ENCODE peak calls at places on chromosomes 11 and 22, in seven cellular contexts. One of them, this sample, is unnamed.

GRCh38 chr11:17596310-17596669 is 49.2 kb downstream of the OTOG start:
- DNase-seq in SW 1271: no peak
- DNase-seq in stimulated activated CD4-positive, alpha-beta T cell treated with anti-CD3 and anti-CD28 coated beads, Interleukin-4, amount 100 ng/mL, for 1 hour: no peak
- DNase-seq in hippocampal formation: no peak
- DNase-seq in stomach: no peak
- DNase-seq in activated CD4-positive, alpha-beta T cell treated with anti-CD3 and anti-CD28 coated beads for 1 hour: peak
- DNase-seq in EH: no peak
- DNase-seq in this sample: no peak

GRCh38 chr11:96157517-96157873 is 185.5 kb downstream of the MAML2 start:
- DNase-seq in SW 1271: no peak
- DNase-seq in stimulated activated CD4-positive, alpha-beta T cell treated with anti-CD3 and anti-CD28 coated beads, Interleukin-4, amount 100 ng/mL, for 1 hour: no peak
- DNase-seq in hippocampal formation: no peak
- DNase-seq in stomach: no peak
- DNase-seq in activated CD4-positive, alpha-beta T cell treated with anti-CD3 and anti-CD28 coated beads for 1 hour: no peak
- DNase-seq in EH: no peak
- DNase-seq in this sample: no peak

GRCh38 chr11:14451825-14452224 is 47.8 kb downstream of the COPB1 start:
- DNase-seq in SW 1271: no peak
- DNase-seq in stimulated activated CD4-positive, alpha-beta T cell treated with anti-CD3 and anti-CD28 coated beads, Interleukin-4, amount 100 ng/mL, for 1 hour: no peak
- DNase-seq in hippocampal formation: no peak
- DNase-seq in stomach: no peak
- DNase-seq in activated CD4-positive, alpha-beta T cell treated with anti-CD3 and anti-CD28 coated beads for 1 hour: no peak
- DNase-seq in EH: peak
- DNase-seq in this sample: no peak

GRCh38 chr11:12785901-12786300 is 111.7 kb downstream of the TEAD1 start:
- DNase-seq in SW 1271: no peak
- DNase-seq in stimulated activated CD4-positive, alpha-beta T cell treated with anti-CD3 and anti-CD28 coated beads, Interleukin-4, amount 100 ng/mL, for 1 hour: no peak
- DNase-seq in hippocampal formation: no peak
- DNase-seq in stomach: no peak
- DNase-seq in activated CD4-positive, alpha-beta T cell treated with anti-CD3 and anti-CD28 coated beads for 1 hour: no peak
- DNase-seq in EH: no peak
- DNase-seq in this sample: no peak

GRCh38 chr11:11171854-11172253 is 181.2 kb downstream of the CSNK2A3 start:
- DNase-seq in SW 1271: no peak
- DNase-seq in stimulated activated CD4-positive, alpha-beta T cell treated with anti-CD3 and anti-CD28 coated beads, Interleukin-4, amount 100 ng/mL, for 1 hour: no peak
- DNase-seq in hippocampal formation: no peak
- DNase-seq in stomach: no peak
- DNase-seq in activated CD4-positive, alpha-beta T cell treated with anti-CD3 and anti-CD28 coated beads for 1 hour: no peak
- DNase-seq in EH: peak
- DNase-seq in this sample: no peak

GRCh38 chr11:123580557-123581275 is 73.7 kb downstream of the SCN3B start:
- DNase-seq in SW 1271: no peak
- DNase-seq in stimulated activated CD4-positive, alpha-beta T cell treated with anti-CD3 and anti-CD28 coated beads, Interleukin-4, amount 100 ng/mL, for 1 hour: peak
- DNase-seq in hippocampal formation: peak
- DNase-seq in stomach: peak
- DNase-seq in activated CD4-positive, alpha-beta T cell treated with anti-CD3 and anti-CD28 coated beads for 1 hour: peak
- DNase-seq in EH: peak
- DNase-seq in this sample: peak

GRCh38 chr11:24622262-24622661 is 125.4 kb downstream of the LUZP2 start:
- DNase-seq in SW 1271: no peak
- DNase-seq in stimulated activated CD4-positive, alpha-beta T cell treated with anti-CD3 and anti-CD28 coated beads, Interleukin-4, amount 100 ng/mL, for 1 hour: no peak
- DNase-seq in hippocampal formation: no peak
- DNase-seq in stomach: no peak
- DNase-seq in activated CD4-positive, alpha-beta T cell treated with anti-CD3 and anti-CD28 coated beads for 1 hour: no peak
- DNase-seq in EH: no peak
- DNase-seq in this sample: no peak

GRCh38 chr22:16960220-16960883 is 47.7 kb downstream of the GAB4 start:
- DNase-seq in SW 1271: no peak
- DNase-seq in stimulated activated CD4-positive, alpha-beta T cell treated with anti-CD3 and anti-CD28 coated beads, Interleukin-4, amount 100 ng/mL, for 1 hour: no peak
- DNase-seq in hippocampal formation: no peak
- DNase-seq in stomach: no peak
- DNase-seq in activated CD4-positive, alpha-beta T cell treated with anti-CD3 and anti-CD28 coated beads for 1 hour: no peak
- DNase-seq in EH: no peak
- DNase-seq in this sample: peak

GRCh38 chr11:69430566-69430965 is 50.9 kb upstream of the LINC01488 start:
- DNase-seq in SW 1271: no peak
- DNase-seq in stimulated activated CD4-positive, alpha-beta T cell treated with anti-CD3 and anti-CD28 coated beads, Interleukin-4, amount 100 ng/mL, for 1 hour: no peak
- DNase-seq in hippocampal formation: no peak
- DNase-seq in stomach: no peak
- DNase-seq in activated CD4-positive, alpha-beta T cell treated with anti-CD3 and anti-CD28 coated beads for 1 hour: no peak
- DNase-seq in EH: peak
- DNase-seq in this sample: no peak

GRCh38 chr22:39839198-39839597 is 54.4 kb downstream of the ENTHD1 start:
- DNase-seq in SW 1271: no peak
- DNase-seq in stimulated activated CD4-positive, alpha-beta T cell treated with anti-CD3 and anti-CD28 coated beads, Interleukin-4, amount 100 ng/mL, for 1 hour: no peak
- DNase-seq in hippocampal formation: no peak
- DNase-seq in stomach: no peak
- DNase-seq in activated CD4-positive, alpha-beta T cell treated with anti-CD3 and anti-CD28 coated beads for 1 hour: no peak
- DNase-seq in EH: no peak
- DNase-seq in this sample: no peak

GRCh38 chr11:73363147-73363546 is 13.1 kb upstream of the RELT start:
- DNase-seq in SW 1271: no peak
- DNase-seq in stimulated activated CD4-positive, alpha-beta T cell treated with anti-CD3 and anti-CD28 coated beads, Interleukin-4, amount 100 ng/mL, for 1 hour: no peak
- DNase-seq in hippocampal formation: no peak
- DNase-seq in stomach: no peak
- DNase-seq in activated CD4-positive, alpha-beta T cell treated with anti-CD3 and anti-CD28 coated beads for 1 hour: no peak
- DNase-seq in EH: no peak
- DNase-seq in this sample: no peak

GRCh38 chr11:8636127-8636526 is 42.1 kb upstream of the STK33 start:
- DNase-seq in SW 1271: no peak
- DNase-seq in stimulated activated CD4-positive, alpha-beta T cell treated with anti-CD3 and anti-CD28 coated beads, Interleukin-4, amount 100 ng/mL, for 1 hour: no peak
- DNase-seq in hippocampal formation: no peak
- DNase-seq in stomach: no peak
- DNase-seq in activated CD4-positive, alpha-beta T cell treated with anti-CD3 and anti-CD28 coated beads for 1 hour: no peak
- DNase-seq in EH: no peak
- DNase-seq in this sample: no peak

GRCh38 chr11:91243630-91244029 is 981.0 kb upstream of the FAT3 start:
- DNase-seq in SW 1271: no peak
- DNase-seq in stimulated activated CD4-positive, alpha-beta T cell treated with anti-CD3 and anti-CD28 coated beads, Interleukin-4, amount 100 ng/mL, for 1 hour: no peak
- DNase-seq in hippocampal formation: no peak
- DNase-seq in stomach: no peak
- DNase-seq in activated CD4-positive, alpha-beta T cell treated with anti-CD3 and anti-CD28 coated beads for 1 hour: no peak
- DNase-seq in EH: peak
- DNase-seq in this sample: no peak

GRCh38 chr11:36376315-36376887 is 80.3 kb downstream of the PRR5L start:
- DNase-seq in SW 1271: no peak
- DNase-seq in stimulated activated CD4-positive, alpha-beta T cell treated with anti-CD3 and anti-CD28 coated beads, Interleukin-4, amount 100 ng/mL, for 1 hour: no peak
- DNase-seq in hippocampal formation: no peak
- DNase-seq in stomach: peak
- DNase-seq in activated CD4-positive, alpha-beta T cell treated with anti-CD3 and anti-CD28 coated beads for 1 hour: no peak
- DNase-seq in EH: peak
- DNase-seq in this sample: no peak

GRCh38 chr11:69160296-69161116 is 4.8 kb downstream of the SMIM38 start:
- DNase-seq in SW 1271: no peak
- DNase-seq in stimulated activated CD4-positive, alpha-beta T cell treated with anti-CD3 and anti-CD28 coated beads, Interleukin-4, amount 100 ng/mL, for 1 hour: no peak
- DNase-seq in hippocampal formation: no peak
- DNase-seq in stomach: no peak
- DNase-seq in activated CD4-positive, alpha-beta T cell treated with anti-CD3 and anti-CD28 coated beads for 1 hour: no peak
- DNase-seq in EH: no peak
- DNase-seq in this sample: no peak

GRCh38 chr22:22903355-22903777 is 15.8 kb downstream of the IGLL5 start:
- DNase-seq in SW 1271: no peak
- DNase-seq in stimulated activated CD4-positive, alpha-beta T cell treated with anti-CD3 and anti-CD28 coated beads, Interleukin-4, amount 100 ng/mL, for 1 hour: no peak
- DNase-seq in hippocampal formation: no peak
- DNase-seq in stomach: no peak
- DNase-seq in activated CD4-positive, alpha-beta T cell treated with anti-CD3 and anti-CD28 coated beads for 1 hour: no peak
- DNase-seq in EH: no peak
- DNase-seq in this sample: no peak

GRCh38 chr22:47795477-47796127 is 1033.2 kb downstream of the TBC1D22A start:
- DNase-seq in SW 1271: no peak
- DNase-seq in stimulated activated CD4-positive, alpha-beta T cell treated with anti-CD3 and anti-CD28 coated beads, Interleukin-4, amount 100 ng/mL, for 1 hour: no peak
- DNase-seq in hippocampal formation: no peak
- DNase-seq in stomach: no peak
- DNase-seq in activated CD4-positive, alpha-beta T cell treated with anti-CD3 and anti-CD28 coated beads for 1 hour: no peak
- DNase-seq in EH: no peak
- DNase-seq in this sample: no peak

GRCh38 chr22:20243545-20244249 is 24.4 kb downstream of the RTN4R start:
- DNase-seq in SW 1271: no peak
- DNase-seq in stimulated activated CD4-positive, alpha-beta T cell treated with anti-CD3 and anti-CD28 coated beads, Interleukin-4, amount 100 ng/mL, for 1 hour: peak
- DNase-seq in hippocampal formation: peak
- DNase-seq in stomach: peak
- DNase-seq in activated CD4-positive, alpha-beta T cell treated with anti-CD3 and anti-CD28 coated beads for 1 hour: peak
- DNase-seq in EH: peak
- DNase-seq in this sample: no peak

GRCh38 chr11:76244311-76245061 is 38.2 kb upstream of the WNT11 start:
- DNase-seq in SW 1271: no peak
- DNase-seq in stimulated activated CD4-positive, alpha-beta T cell treated with anti-CD3 and anti-CD28 coated beads, Interleukin-4, amount 100 ng/mL, for 1 hour: no peak
- DNase-seq in hippocampal formation: no peak
- DNase-seq in stomach: no peak
- DNase-seq in activated CD4-positive, alpha-beta T cell treated with anti-CD3 and anti-CD28 coated beads for 1 hour: no peak
- DNase-seq in EH: no peak
- DNase-seq in this sample: no peak

GRCh38 chr11:19072464-19072863 is 11.9 kb upstream of the MRGPRX2 start:
- DNase-seq in SW 1271: no peak
- DNase-seq in stimulated activated CD4-positive, alpha-beta T cell treated with anti-CD3 and anti-CD28 coated beads, Interleukin-4, amount 100 ng/mL, for 1 hour: no peak
- DNase-seq in hippocampal formation: no peak
- DNase-seq in stomach: peak
- DNase-seq in activated CD4-positive, alpha-beta T cell treated with anti-CD3 and anti-CD28 coated beads for 1 hour: no peak
- DNase-seq in EH: no peak
- DNase-seq in this sample: no peak

GRCh38 chr22:46297151-46297819 is 615 bp downstream of the GTSE1 start:
- DNase-seq in SW 1271: no peak
- DNase-seq in stimulated activated CD4-positive, alpha-beta T cell treated with anti-CD3 and anti-CD28 coated beads, Interleukin-4, amount 100 ng/mL, for 1 hour: no peak
- DNase-seq in hippocampal formation: no peak
- DNase-seq in stomach: no peak
- DNase-seq in activated CD4-positive, alpha-beta T cell treated with anti-CD3 and anti-CD28 coated beads for 1 hour: no peak
- DNase-seq in EH: peak
- DNase-seq in this sample: no peak

GRCh38 chr11:25351091-25351803 is 854.4 kb downstream of the LUZP2 start:
- DNase-seq in SW 1271: no peak
- DNase-seq in stimulated activated CD4-positive, alpha-beta T cell treated with anti-CD3 and anti-CD28 coated beads, Interleukin-4, amount 100 ng/mL, for 1 hour: no peak
- DNase-seq in hippocampal formation: no peak
- DNase-seq in stomach: no peak
- DNase-seq in activated CD4-positive, alpha-beta T cell treated with anti-CD3 and anti-CD28 coated beads for 1 hour: no peak
- DNase-seq in EH: no peak
- DNase-seq in this sample: no peak

GRCh38 chr22:17234144-17234623 is 14.9 kb upstream of the ADA2 start:
- DNase-seq in SW 1271: no peak
- DNase-seq in stimulated activated CD4-positive, alpha-beta T cell treated with anti-CD3 and anti-CD28 coated beads, Interleukin-4, amount 100 ng/mL, for 1 hour: no peak
- DNase-seq in hippocampal formation: no peak
- DNase-seq in stomach: no peak
- DNase-seq in activated CD4-positive, alpha-beta T cell treated with anti-CD3 and anti-CD28 coated beads for 1 hour: no peak
- DNase-seq in EH: peak
- DNase-seq in this sample: peak

GRCh38 chr11:73401217-73401923 is 25.2 kb downstream of the RELT start:
- DNase-seq in SW 1271: no peak
- DNase-seq in stimulated activated CD4-positive, alpha-beta T cell treated with anti-CD3 and anti-CD28 coated beads, Interleukin-4, amount 100 ng/mL, for 1 hour: no peak
- DNase-seq in hippocampal formation: no peak
- DNase-seq in stomach: no peak
- DNase-seq in activated CD4-positive, alpha-beta T cell treated with anti-CD3 and anti-CD28 coated beads for 1 hour: no peak
- DNase-seq in EH: peak
- DNase-seq in this sample: no peak

GRCh38 chr11:11978792-11979486 is 29.5 kb downstream of the DKK3 start:
- DNase-seq in SW 1271: no peak
- DNase-seq in stimulated activated CD4-positive, alpha-beta T cell treated with anti-CD3 and anti-CD28 coated beads, Interleukin-4, amount 100 ng/mL, for 1 hour: no peak
- DNase-seq in hippocampal formation: no peak
- DNase-seq in stomach: peak
- DNase-seq in activated CD4-positive, alpha-beta T cell treated with anti-CD3 and anti-CD28 coated beads for 1 hour: no peak
- DNase-seq in EH: peak
- DNase-seq in this sample: no peak

GRCh38 chr11:17013548-17014320 is 480 bp downstream of the PLEKHA7 start:
- DNase-seq in SW 1271: no peak
- DNase-seq in stimulated activated CD4-positive, alpha-beta T cell treated with anti-CD3 and anti-CD28 coated beads, Interleukin-4, amount 100 ng/mL, for 1 hour: peak
- DNase-seq in hippocampal formation: no peak
- DNase-seq in stomach: peak
- DNase-seq in activated CD4-positive, alpha-beta T cell treated with anti-CD3 and anti-CD28 coated beads for 1 hour: no peak
- DNase-seq in EH: no peak
- DNase-seq in this sample: peak

GRCh38 chr11:115297330-115297729 is 206.9 kb downstream of the CADM1 start:
- DNase-seq in SW 1271: no peak
- DNase-seq in stimulated activated CD4-positive, alpha-beta T cell treated with anti-CD3 and anti-CD28 coated beads, Interleukin-4, amount 100 ng/mL, for 1 hour: no peak
- DNase-seq in hippocampal formation: no peak
- DNase-seq in stomach: no peak
- DNase-seq in activated CD4-positive, alpha-beta T cell treated with anti-CD3 and anti-CD28 coated beads for 1 hour: no peak
- DNase-seq in EH: no peak
- DNase-seq in this sample: no peak

GRCh38 chr11:117663826-117664225 is 133.2 kb downstream of the DSCAML1 start:
- DNase-seq in SW 1271: no peak
- DNase-seq in stimulated activated CD4-positive, alpha-beta T cell treated with anti-CD3 and anti-CD28 coated beads, Interleukin-4, amount 100 ng/mL, for 1 hour: no peak
- DNase-seq in hippocampal formation: peak
- DNase-seq in stomach: no peak
- DNase-seq in activated CD4-positive, alpha-beta T cell treated with anti-CD3 and anti-CD28 coated beads for 1 hour: no peak
- DNase-seq in EH: no peak
- DNase-seq in this sample: no peak

GRCh38 chr11:79100093-79100704 is 340.6 kb downstream of the TENM4 start:
- DNase-seq in SW 1271: no peak
- DNase-seq in stimulated activated CD4-positive, alpha-beta T cell treated with anti-CD3 and anti-CD28 coated beads, Interleukin-4, amount 100 ng/mL, for 1 hour: no peak
- DNase-seq in hippocampal formation: no peak
- DNase-seq in stomach: peak
- DNase-seq in activated CD4-positive, alpha-beta T cell treated with anti-CD3 and anti-CD28 coated beads for 1 hour: no peak
- DNase-seq in EH: peak
- DNase-seq in this sample: peak